ENCODE peak calls at places on chromosomes 11 and 22, in ten cellular contexts. One of them, this sample, is unnamed. For H3K4me1, the result is how much of the 10 kb centered on the place peaks cover.

GRCh38 chr22:26377170-26377825 is 51.8 kb upstream of the ASPHD2 start:
- DNase-seq in prostate gland: no peak
- DNase-seq in GM23248: no peak
- DNase-seq in neuronal stem cell: no peak
- DNase-seq in mucosa of descending colon: no peak
- DNase-seq in NT2/D1: no peak
- DNase-seq in heart left ventricle: no peak
- DNase-seq in pancreas: no peak
- DNase-seq in PC-3: no peak
- DNase-seq in body of pancreas: no peak
- DNase-seq in this sample: no peak

GRCh38 chr22:42108848-42109247 is 18.3 kb upstream of the NDUFA6 start:
- DNase-seq in prostate gland: no peak
- DNase-seq in GM23248: no peak
- DNase-seq in neuronal stem cell: no peak
- DNase-seq in mucosa of descending colon: no peak
- DNase-seq in NT2/D1: no peak
- DNase-seq in heart left ventricle: no peak
- DNase-seq in pancreas: no peak
- DNase-seq in PC-3: no peak
- DNase-seq in body of pancreas: no peak
- DNase-seq in this sample: no peak

GRCh38 chr11:19670030-19670761 is 42.4 kb upstream of the NAV2 start:
- DNase-seq in prostate gland: no peak
- DNase-seq in GM23248: peak
- DNase-seq in neuronal stem cell: no peak
- DNase-seq in mucosa of descending colon: no peak
- DNase-seq in NT2/D1: no peak
- DNase-seq in heart left ventricle: no peak
- DNase-seq in pancreas: no peak
- DNase-seq in PC-3: no peak
- DNase-seq in body of pancreas: no peak
- DNase-seq in this sample: no peak

GRCh38 chr11:126336646-126337045 is 18.8 kb upstream of the ST3GAL4 start:
- DNase-seq in prostate gland: no peak
- DNase-seq in GM23248: no peak
- DNase-seq in neuronal stem cell: no peak
- DNase-seq in mucosa of descending colon: no peak
- DNase-seq in NT2/D1: no peak
- DNase-seq in heart left ventricle: no peak
- DNase-seq in pancreas: no peak
- DNase-seq in PC-3: no peak
- DNase-seq in body of pancreas: no peak
- DNase-seq in this sample: no peak

GRCh38 chr11:45106440-45106839 is 40.0 kb upstream of the PRDM11 start:
- DNase-seq in prostate gland: no peak
- DNase-seq in GM23248: no peak
- DNase-seq in neuronal stem cell: no peak
- DNase-seq in mucosa of descending colon: no peak
- DNase-seq in NT2/D1: no peak
- DNase-seq in heart left ventricle: no peak
- DNase-seq in pancreas: no peak
- DNase-seq in PC-3: no peak
- DNase-seq in body of pancreas: no peak
- DNase-seq in this sample: no peak

GRCh38 chr11:94450061-94450460 is 43.6 kb downstream of the MRE11 start:
- DNase-seq in prostate gland: no peak
- DNase-seq in GM23248: peak
- DNase-seq in neuronal stem cell: no peak
- DNase-seq in mucosa of descending colon: no peak
- DNase-seq in NT2/D1: no peak
- DNase-seq in heart left ventricle: no peak
- DNase-seq in pancreas: no peak
- DNase-seq in PC-3: peak
- DNase-seq in body of pancreas: no peak
- DNase-seq in this sample: no peak

GRCh38 chr11:108985611-108986279 is 320.9 kb downstream of the DDX10 start:
- DNase-seq in prostate gland: no peak
- DNase-seq in GM23248: peak
- DNase-seq in neuronal stem cell: no peak
- DNase-seq in mucosa of descending colon: no peak
- DNase-seq in NT2/D1: peak
- DNase-seq in heart left ventricle: no peak
- DNase-seq in pancreas: no peak
- DNase-seq in PC-3: peak
- DNase-seq in body of pancreas: no peak
- DNase-seq in this sample: no peak

GRCh38 chr11:6612816-6613136 is 760 bp upstream of the TAF10 start:
- DNase-seq in prostate gland: no peak
- DNase-seq in GM23248: no peak
- DNase-seq in neuronal stem cell: no peak
- DNase-seq in mucosa of descending colon: peak
- DNase-seq in NT2/D1: no peak
- DNase-seq in heart left ventricle: no peak
- DNase-seq in pancreas: no peak
- DNase-seq in PC-3: no peak
- DNase-seq in body of pancreas: peak
- DNase-seq in this sample: no peak

GRCh38 chr11:61596539-61596938 is 15.7 kb upstream of the SYT7 start:
- DNase-seq in prostate gland: no peak
- DNase-seq in GM23248: no peak
- DNase-seq in neuronal stem cell: no peak
- DNase-seq in mucosa of descending colon: no peak
- DNase-seq in NT2/D1: no peak
- DNase-seq in heart left ventricle: no peak
- DNase-seq in pancreas: no peak
- DNase-seq in PC-3: no peak
- DNase-seq in body of pancreas: no peak
- DNase-seq in this sample: no peak

GRCh38 chr11:61594907-61595257 is 14.0 kb upstream of the SYT7 start:
- DNase-seq in prostate gland: no peak
- DNase-seq in GM23248: no peak
- DNase-seq in neuronal stem cell: no peak
- DNase-seq in mucosa of descending colon: no peak
- DNase-seq in NT2/D1: no peak
- DNase-seq in heart left ventricle: no peak
- DNase-seq in pancreas: no peak
- DNase-seq in PC-3: no peak
- DNase-seq in body of pancreas: no peak
- DNase-seq in this sample: no peak

GRCh38 chr11:61598383-61598782 is 17.5 kb upstream of the SYT7 start:
- DNase-seq in prostate gland: no peak
- DNase-seq in GM23248: peak
- DNase-seq in neuronal stem cell: no peak
- DNase-seq in mucosa of descending colon: no peak
- DNase-seq in NT2/D1: no peak
- DNase-seq in heart left ventricle: no peak
- DNase-seq in pancreas: no peak
- DNase-seq in PC-3: no peak
- DNase-seq in body of pancreas: no peak
- DNase-seq in this sample: no peak

GRCh38 chr11:61598886-61599868 is 18.3 kb upstream of the SYT7 start:
- DNase-seq in prostate gland: no peak
- DNase-seq in GM23248: peak
- DNase-seq in neuronal stem cell: no peak
- DNase-seq in mucosa of descending colon: no peak
- DNase-seq in NT2/D1: peak
- DNase-seq in heart left ventricle: peak
- DNase-seq in pancreas: peak
- DNase-seq in PC-3: peak
- DNase-seq in body of pancreas: no peak
- DNase-seq in this sample: peak

DNA sequence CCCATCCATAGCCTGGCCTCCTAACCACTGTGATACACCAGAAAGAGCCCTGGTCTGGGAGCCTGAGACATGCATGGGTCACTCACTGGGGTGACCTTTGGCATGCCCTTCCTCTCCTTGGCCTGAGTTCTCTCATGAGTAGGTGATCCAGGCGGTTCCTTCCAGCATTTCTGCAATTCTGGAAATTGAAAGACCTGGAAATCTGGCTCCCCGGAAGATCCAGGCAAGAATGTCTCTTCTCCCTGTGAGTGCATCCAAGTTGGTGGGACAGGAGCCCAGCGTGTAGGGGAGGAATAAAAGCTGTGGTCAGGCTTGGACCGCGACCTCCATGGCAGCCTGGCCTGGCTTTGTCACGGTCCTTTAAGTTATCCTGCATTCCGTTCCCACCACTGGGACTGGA is 16.1 kb upstream of the SYT7 start:
- DNase-seq in prostate gland: no peak
- DNase-seq in GM23248: no peak
- DNase-seq in neuronal stem cell: no peak
- DNase-seq in mucosa of descending colon: no peak
- DNase-seq in NT2/D1: no peak
- DNase-seq in heart left ventricle: no peak
- DNase-seq in pancreas: peak
- DNase-seq in PC-3: no peak
- DNase-seq in body of pancreas: no peak
- DNase-seq in this sample: no peak
- H3K4me1 ChIP-seq in prostate gland: under half
- H3K4me1 ChIP-seq in GM23248: under half
- H3K4me1 ChIP-seq in neuronal stem cell: under half
- H3K4me1 ChIP-seq in mucosa of descending colon: under half
- H3K4me1 ChIP-seq in NT2/D1: under half
- H3K4me1 ChIP-seq in heart left ventricle: under half
- H3K4me1 ChIP-seq in pancreas: under half
- H3K4me1 ChIP-seq in PC-3: under half
- H3K4me1 ChIP-seq in body of pancreas: under half
- H3K4me1 ChIP-seq in this sample: under half

GRCh38 chr22:46100401-46101105 is 49.8 kb upstream of the PPARA start:
- DNase-seq in prostate gland: no peak
- DNase-seq in GM23248: peak
- DNase-seq in neuronal stem cell: no peak
- DNase-seq in mucosa of descending colon: no peak
- DNase-seq in NT2/D1: no peak
- DNase-seq in heart left ventricle: no peak
- DNase-seq in pancreas: peak
- DNase-seq in PC-3: no peak
- DNase-seq in body of pancreas: no peak
- DNase-seq in this sample: no peak

GRCh38 chr22:46103181-46103580 is 47.1 kb upstream of the PPARA start:
- DNase-seq in prostate gland: no peak
- DNase-seq in GM23248: no peak
- DNase-seq in neuronal stem cell: no peak
- DNase-seq in mucosa of descending colon: no peak
- DNase-seq in NT2/D1: no peak
- DNase-seq in heart left ventricle: no peak
- DNase-seq in pancreas: no peak
- DNase-seq in PC-3: no peak
- DNase-seq in body of pancreas: no peak
- DNase-seq in this sample: no peak

GRCh38 chr22:46103664-46104063 is 46.7 kb upstream of the PPARA start:
- DNase-seq in prostate gland: no peak
- DNase-seq in GM23248: no peak
- DNase-seq in neuronal stem cell: no peak
- DNase-seq in mucosa of descending colon: no peak
- DNase-seq in NT2/D1: no peak
- DNase-seq in heart left ventricle: no peak
- DNase-seq in pancreas: peak
- DNase-seq in PC-3: no peak
- DNase-seq in body of pancreas: no peak
- DNase-seq in this sample: no peak

GRCh38 chr22:46102752-46103151 is 47.6 kb upstream of the PPARA start:
- DNase-seq in prostate gland: no peak
- DNase-seq in GM23248: peak
- DNase-seq in neuronal stem cell: no peak
- DNase-seq in mucosa of descending colon: no peak
- DNase-seq in NT2/D1: no peak
- DNase-seq in heart left ventricle: no peak
- DNase-seq in pancreas: peak
- DNase-seq in PC-3: no peak
- DNase-seq in body of pancreas: peak
- DNase-seq in this sample: no peak

DNA sequence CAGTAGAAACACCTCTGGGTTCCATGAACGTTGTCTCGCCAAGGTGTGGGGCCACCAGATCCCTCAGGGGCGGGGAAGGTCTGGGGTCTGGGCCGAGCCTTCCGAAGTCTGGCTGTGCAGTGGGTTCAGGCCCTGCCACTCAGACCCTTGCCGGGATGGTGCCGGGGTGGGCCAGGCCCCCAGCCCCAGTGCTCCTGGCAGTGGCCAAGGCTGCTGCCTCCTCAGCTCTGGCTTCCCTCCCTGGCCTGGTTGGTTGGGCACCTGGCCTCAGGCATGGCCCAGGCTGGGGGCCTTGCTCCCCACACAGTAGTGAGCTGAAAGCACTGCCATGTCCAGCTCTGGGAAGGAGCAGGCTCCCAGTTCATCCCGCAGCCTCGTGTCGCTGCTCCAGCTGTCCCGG is 48.2 kb upstream of the PPARA start:
- DNase-seq in prostate gland: no peak
- DNase-seq in GM23248: peak
- DNase-seq in neuronal stem cell: no peak
- DNase-seq in mucosa of descending colon: no peak
- DNase-seq in NT2/D1: no peak
- DNase-seq in heart left ventricle: no peak
- DNase-seq in pancreas: peak
- DNase-seq in PC-3: no peak
- DNase-seq in body of pancreas: no peak
- DNase-seq in this sample: no peak
- H3K4me3 ChIP-seq in prostate gland: no peak
- H3K4me3 ChIP-seq in GM23248: no peak
- H3K4me3 ChIP-seq in neuronal stem cell: no peak
- H3K4me3 ChIP-seq in mucosa of descending colon: no peak
- H3K4me3 ChIP-seq in NT2/D1: no peak
- H3K4me3 ChIP-seq in heart left ventricle: no peak
- H3K4me3 ChIP-seq in pancreas: no peak
- H3K4me3 ChIP-seq in PC-3: no peak
- H3K4me3 ChIP-seq in body of pancreas: no peak
- H3K4me3 ChIP-seq in this sample: no peak

DNA sequence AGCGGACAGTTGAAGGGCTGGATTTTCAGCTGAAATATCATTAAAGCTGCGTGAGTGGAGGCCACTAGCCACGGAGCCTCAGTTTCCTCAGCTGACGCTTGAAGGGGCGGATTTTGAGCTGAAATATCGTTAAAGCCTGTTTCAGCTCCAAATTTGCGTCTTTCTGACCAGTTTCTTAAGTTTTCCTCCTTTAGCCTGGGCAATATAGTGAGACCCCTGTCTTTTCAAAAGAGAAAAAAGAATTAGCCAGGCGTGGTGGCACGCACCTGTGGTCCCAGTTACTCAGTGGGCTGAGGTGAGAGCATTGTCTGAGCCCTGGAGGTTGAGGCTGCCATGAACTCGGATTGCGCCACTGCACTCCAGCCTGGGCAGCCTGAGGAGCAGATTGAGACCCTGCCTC is 3.7 kb downstream of the AP2A2 start:
- DNase-seq in prostate gland: no peak
- DNase-seq in GM23248: no peak
- DNase-seq in neuronal stem cell: no peak
- DNase-seq in mucosa of descending colon: no peak
- DNase-seq in NT2/D1: no peak
- DNase-seq in heart left ventricle: no peak
- DNase-seq in pancreas: peak
- DNase-seq in PC-3: no peak
- DNase-seq in body of pancreas: no peak
- DNase-seq in this sample: no peak
- H3K4me1 ChIP-seq in prostate gland: under half
- H3K4me1 ChIP-seq in GM23248: under half
- H3K4me1 ChIP-seq in neuronal stem cell: under half
- H3K4me1 ChIP-seq in mucosa of descending colon: under half
- H3K4me1 ChIP-seq in NT2/D1: under half
- H3K4me1 ChIP-seq in heart left ventricle: under half
- H3K4me1 ChIP-seq in pancreas: under half
- H3K4me1 ChIP-seq in PC-3: under half
- H3K4me1 ChIP-seq in body of pancreas: under half
- H3K4me1 ChIP-seq in this sample: under half

DNA sequence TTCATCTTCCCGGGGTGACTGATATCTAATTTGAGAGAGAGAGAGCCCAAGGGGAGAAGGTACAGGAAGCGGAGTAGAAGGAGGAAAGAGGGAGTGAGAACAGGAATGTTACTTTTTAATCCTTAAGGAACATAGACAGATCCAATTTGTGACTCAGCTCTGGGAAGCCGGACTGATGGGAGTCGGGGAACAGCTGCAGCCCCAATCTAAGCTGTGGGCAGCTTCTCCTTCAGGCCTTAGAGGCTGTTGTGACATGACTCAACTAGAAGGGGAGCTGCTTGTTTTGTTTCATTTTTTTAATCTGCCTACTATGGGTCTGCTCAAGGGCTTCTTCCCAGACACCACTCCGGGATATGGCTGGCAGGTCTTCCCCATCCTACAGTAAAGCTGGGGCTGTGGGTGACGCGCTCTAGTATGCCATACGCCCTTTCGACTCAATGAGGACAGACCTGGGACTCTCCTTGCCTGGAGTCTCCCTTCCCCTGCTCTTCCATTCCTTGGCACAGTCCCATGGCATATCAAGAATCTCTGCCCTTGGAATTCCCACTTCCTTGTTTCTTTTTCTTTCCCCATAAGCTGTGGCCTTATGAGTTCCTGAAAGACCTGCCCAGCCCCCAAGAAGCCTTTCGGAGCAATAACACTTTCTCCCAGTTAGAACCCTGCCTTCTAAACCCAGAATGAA is 103.3 kb upstream of the AKIP1 start:
- DNase-seq in prostate gland: no peak
- DNase-seq in GM23248: peak
- DNase-seq in neuronal stem cell: no peak
- DNase-seq in mucosa of descending colon: peak
- DNase-seq in NT2/D1: no peak
- DNase-seq in heart left ventricle: peak
- DNase-seq in pancreas: no peak
- DNase-seq in PC-3: no peak
- DNase-seq in body of pancreas: peak
- DNase-seq in this sample: peak
- H3K4me3 ChIP-seq in prostate gland: peak
- H3K4me3 ChIP-seq in GM23248: peak
- H3K4me3 ChIP-seq in neuronal stem cell: no peak
- H3K4me3 ChIP-seq in mucosa of descending colon: no peak
- H3K4me3 ChIP-seq in NT2/D1: no peak
- H3K4me3 ChIP-seq in heart left ventricle: peak
- H3K4me3 ChIP-seq in pancreas: peak
- H3K4me3 ChIP-seq in PC-3: no peak
- H3K4me3 ChIP-seq in body of pancreas: no peak
- H3K4me3 ChIP-seq in this sample: no peak